ENCODE peak calls at places on chromosome 11, in ten cellular contexts. X, P, N, J, T, K, R, V, W and G are unnamed samples.

GRCh38 chr11:110071197-110071596 is 22.0 kb upstream of the ZC3H12C start:
- DNase-seq in X (no peak), N (no peak), P (no peak), R (no peak), J (no peak), V (no peak), T (no peak), W (no peak), K (no peak), G (no peak)

GRCh38 chr11:73623651-73624050 is 22.7 kb upstream of the PLEKHB1 start:
- DNase-seq in X (no peak), K (no peak), P (no peak), N (no peak), J (no peak), W (no peak), T (no peak), V (no peak), R (no peak), G (no peak)

GRCh38 chr11:114152162-114152561 is 92.7 kb downstream of the ZBTB16 start:
- DNase-seq in X (no peak), V (no peak), W (no peak), K (no peak), P (no peak), J (no peak), N (no peak), T (no peak), R (no peak), G (no peak)

GRCh38 chr11:66851698-66852465 is 5.0 kb upstream of the LRFN4 start:
- DNase-seq in R (no peak), J (no peak), V (no peak), X (no peak), T (no peak), K (peak), N (no peak), W (no peak), P (peak), G (no peak)

GRCh38 chr11:111064118-111064517 is 181.4 kb upstream of the POU2AF2 start:
- DNase-seq in J (no peak), N (no peak), P (no peak), K (no peak), V (no peak), X (peak), T (peak), W (peak), R (no peak), G (no peak)

GRCh38 chr11:88709567-88709966 is 356.2 kb downstream of the GRM5 start:
- DNase-seq in K (no peak), T (no peak), P (no peak), R (no peak), N (no peak), X (no peak), V (no peak), W (no peak), J (no peak), G (peak)

GRCh38 chr11:7418061-7418460 is 67.2 kb upstream of the OLFML1 start:
- DNase-seq in J (no peak), T (no peak), P (no peak), K (no peak), W (no peak), V (no peak), X (no peak), R (no peak), N (no peak), G (no peak)

GRCh38 chr11:128157423-128158298 is 429.7 kb downstream of the ETS1 start:
- DNase-seq in J (peak), P (no peak), X (no peak), V (no peak), R (no peak), K (peak), W (peak), N (no peak), T (peak), G (no peak)

GRCh38 chr11:64684357-64684756 is 38.6 kb downstream of the NRXN2 start:
- DNase-seq in K (no peak), J (no peak), V (no peak), T (no peak), X (no peak), W (no peak), P (no peak), R (no peak), N (peak), G (peak)

GRCh38 chr11:19560156-19560555 is 152.5 kb upstream of the NAV2 start:
- DNase-seq in J (no peak), N (no peak), X (no peak), V (peak), K (no peak), P (no peak), R (no peak), W (no peak), T (no peak), G (no peak)

GRCh38 chr11:34192481-34193401 is 87.3 kb downstream of the NAT10 start:
- DNase-seq in J (peak), T (peak), N (peak), K (peak), W (peak), R (no peak), V (peak), P (peak), X (peak), G (peak)

GRCh38 chr11:15663778-15664218 is 549.1 kb downstream of the INSC start:
- DNase-seq in P (no peak), W (no peak), R (no peak), K (no peak), J (no peak), T (no peak), V (no peak), N (no peak), X (no peak), G (no peak)

GRCh38 chr11:16820324-16821092 is 82.1 kb downstream of the C11orf58 start:
- DNase-seq in N (peak), P (peak), W (peak), T (peak), V (peak), J (peak), X (peak), K (peak), R (peak), G (no peak)

GRCh38 chr11:116317212-116317611 is 455.6 kb downstream of the BUD13 start:
- DNase-seq in X (no peak), V (no peak), R (no peak), J (no peak), N (no peak), K (no peak), P (no peak), W (no peak), T (no peak), G (no peak)

GRCh38 chr11:3920148-3920852 is 64.8 kb downstream of the STIM1 start:
- DNase-seq in R (no peak), T (peak), W (peak), X (no peak), N (no peak), V (peak), P (no peak), K (no peak), J (peak), G (no peak)

GRCh38 chr11:10351768-10352641 is 47.1 kb downstream of the ADM start:
- DNase-seq in V (peak), W (peak), X (peak), K (peak), R (peak), T (peak), J (no peak), P (no peak), N (no peak), G (no peak)

GRCh38 chr11:67422894-67423293 is 5.4 kb upstream of the RPS6KB2 start:
- DNase-seq in N (no peak), J (no peak), P (no peak), K (no peak), T (no peak), V (no peak), X (no peak), R (no peak), W (no peak), G (no peak)

GRCh38 chr11:73366265-73366610 is 10.0 kb upstream of the RELT start:
- DNase-seq in W (no peak), N (no peak), T (no peak), P (no peak), J (no peak), R (no peak), X (no peak), K (no peak), V (no peak), G (no peak)

GRCh38 chr11:104136861-104137260 is 27.1 kb downstream of the PDGFD start:
- DNase-seq in R (no peak), X (no peak), W (no peak), T (no peak), K (no peak), V (no peak), J (no peak), P (no peak), N (no peak), G (no peak)

GRCh38 chr11:13718394-13718793 is 49.9 kb downstream of the FAR1 start:
- DNase-seq in X (no peak), W (no peak), T (no peak), N (no peak), P (no peak), J (no peak), K (no peak), R (no peak), V (no peak), G (no peak)

GRCh38 chr11:45233121-45233803 is 52.9 kb downstream of the SYT13 start:
- DNase-seq in X (no peak), R (peak), J (peak), K (peak), N (no peak), V (peak), P (peak), W (peak), T (peak), G (no peak)

GRCh38 chr11:92383430-92383829 is 158.8 kb downstream of the FAT3 start:
- DNase-seq in J (no peak), P (no peak), K (no peak), R (no peak), V (no peak), X (no peak), W (peak), T (peak), N (no peak), G (no peak)

GRCh38 chr11:77198440-77198849 is 70.4 kb downstream of the MYO7A start:
- DNase-seq in W (no peak), X (no peak), P (peak), R (peak), V (no peak), J (no peak), K (peak), T (peak), N (no peak), G (peak)

GRCh38 chr11:83706581-83706980 is 420.4 kb upstream of the CCDC90B start:
- DNase-seq in T (no peak), X (no peak), R (no peak), J (no peak), W (no peak), P (no peak), K (no peak), N (no peak), V (no peak), G (no peak)

GRCh38 chr11:85685820-85686459 is at the start of gene CCDC89:
- DNase-seq in V (peak), N (peak), P (peak), R (peak), K (no peak), W (peak), T (peak), J (peak), X (peak), G (no peak)

GRCh38 chr11:69173925-69174591 is 18.3 kb downstream of the SMIM38 start:
- DNase-seq in P (no peak), W (no peak), V (no peak), X (peak), T (no peak), K (no peak), R (peak), J (no peak), N (peak), G (no peak)

DNA sequence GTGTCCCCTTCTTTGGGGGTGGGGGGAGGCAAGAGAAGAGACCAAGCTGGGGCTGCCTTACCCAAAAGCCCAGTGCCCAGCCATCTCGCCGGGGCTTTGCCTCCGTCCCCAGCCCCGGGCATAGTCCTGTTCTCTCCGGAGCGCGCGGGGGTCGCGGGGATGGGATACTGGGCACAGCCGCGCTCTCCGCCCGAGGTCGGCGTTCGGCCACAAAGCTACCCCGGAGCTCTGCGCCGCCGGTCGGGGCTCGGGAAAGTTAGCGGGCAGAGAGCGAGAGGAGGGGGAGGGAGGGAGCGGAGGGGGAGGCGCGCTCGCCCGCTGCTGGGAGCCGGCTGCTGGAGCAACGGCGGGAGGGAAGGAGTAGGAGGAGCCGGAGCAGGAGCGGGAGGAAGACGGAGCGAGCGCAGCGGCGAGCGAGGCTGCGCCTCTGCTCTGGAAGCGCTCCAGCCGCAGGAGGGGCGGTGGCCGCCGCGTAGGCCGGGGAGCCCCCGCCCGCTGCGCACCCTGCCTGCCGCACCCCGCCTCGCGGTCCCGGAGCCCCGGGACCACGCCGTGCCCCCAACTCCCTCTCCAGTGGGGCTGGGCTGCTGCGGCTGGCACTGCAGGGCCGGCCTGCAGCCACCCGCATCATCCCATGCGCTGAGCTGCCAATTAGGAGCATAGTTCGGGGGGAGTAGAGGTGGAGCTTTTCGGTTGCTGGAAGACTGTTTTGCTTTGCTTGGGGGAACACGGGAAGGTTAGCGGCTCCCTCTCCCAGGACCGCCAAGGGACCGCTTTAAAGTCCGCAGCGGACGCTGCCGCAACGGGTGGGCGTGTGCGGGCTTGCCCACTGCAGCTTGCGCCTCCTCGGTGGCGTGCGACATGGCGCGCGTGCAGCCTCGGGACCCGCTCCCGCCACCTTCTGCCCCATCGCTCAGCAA is at the start of gene SCN4B:
- DNase-seq in V (no peak), N (no peak), T (peak), R (no peak), J (no peak), K (peak), W (peak), X (no peak), P (no peak), G (no peak)
- H3K4me3 ChIP-seq in V (peak), N (peak), T (peak), R (peak), J (peak), K (peak), W (peak), X (peak), P (peak), G (peak)

GRCh38 chr11:43575931-43576833 is 104.4 kb upstream of the HSD17B12 start:
- DNase-seq in N (no peak), W (peak), R (no peak), J (no peak), K (no peak), T (peak), X (no peak), V (no peak), P (no peak), G (no peak)

GRCh38 chr11:43574949-43575915 is 105.3 kb upstream of the HSD17B12 start:
- DNase-seq in T (peak), K (peak), J (no peak), N (no peak), W (peak), P (no peak), V (no peak), R (no peak), X (peak), G (no peak)

GRCh38 chr11:43577566-43578264 is 102.8 kb upstream of the HSD17B12 start:
- DNase-seq in X (no peak), J (no peak), W (no peak), V (no peak), R (no peak), K (no peak), P (no peak), N (no peak), T (no peak), G (no peak)

GRCh38 chr11:43578346-43579170 is 102.0 kb upstream of the HSD17B12 start:
- DNase-seq in K (no peak), X (no peak), J (no peak), P (no peak), V (no peak), W (peak), N (no peak), R (no peak), T (peak), G (no peak)

GRCh38 chr11:43576834-43577521 is 103.6 kb upstream of the HSD17B12 start:
- DNase-seq in X (no peak), R (no peak), P (no peak), V (no peak), W (peak), N (no peak), J (peak), T (peak), K (peak), G (no peak)
- H3K4me3 ChIP-seq in X (peak), R (no peak), P (no peak), V (no peak), W (no peak), N (no peak), J (no peak), T (no peak), K (peak), G (no peak)

GRCh38 chr11:108253176-108253575 is 30.3 kb downstream of the ATM start:
- DNase-seq in V (no peak), J (no peak), X (no peak), P (no peak), T (peak), R (no peak), W (no peak), K (no peak), N (no peak), G (no peak)
- H3K4me3 ChIP-seq in V (no peak), J (no peak), X (no peak), P (no peak), T (no peak), R (no peak), W (no peak), K (no peak), N (no peak), G (no peak)

GRCh38 chr11:12681462-12681861 is 7.2 kb downstream of the TEAD1 start:
- DNase-seq in X (no peak), N (no peak), J (no peak), K (no peak), R (no peak), P (no peak), T (no peak), V (no peak), W (no peak), G (no peak)
- H3K4me3 ChIP-seq in X (no peak), N (no peak), J (no peak), K (no peak), R (no peak), P (no peak), T (no peak), V (no peak), W (no peak), G (no peak)